ENCODE peak calls at places on chromosomes 4 and X, in four cellular contexts. H is osteoblast, K is body of pancreas, D is AG04450. F is an unnamed sample. For H3K9me3, the result is how much of the 10 kb centered on the place peaks cover.

GRCh38 chr4:147578057-147578476 is 39.1 kb upstream of the TMEM184C start:
- DNase-seq in K (no peak), D (peak), H (peak), F (no peak)

GRCh38 chr4:185020293-185020808 is 2.1 kb downstream of the HELT start:
- DNase-seq in K (no peak), D (no peak), H (no peak), F (no peak)

GRCh38 chr4:54525602-54526001 is 132.2 kb upstream of the KIT start:
- DNase-seq in D (no peak), H (peak), K (no peak), F (no peak)

GRCh38 chr4:7351014-7351413 is 83.7 kb downstream of the PSAPL1 start:
- DNase-seq in K (no peak), H (no peak), D (no peak), F (no peak)

GRCh38 chrX:115449742-115450141 is 111.2 kb upstream of the PLS3 start:
- DNase-seq in K (peak), D (no peak), H (no peak), F (peak)

GRCh38 chr4:158051401-158052235 is 121.2 kb downstream of the GASK1B start:
- DNase-seq in H (peak), D (peak), K (peak), F (no peak)

GRCh38 chrX:93875621-93876282 is 201.7 kb downstream of the FAM133A start:
- DNase-seq in D (no peak), H (no peak), K (peak), F (no peak)

GRCh38 chrX:109283870-109284269 is 198.0 kb downstream of the GUCY2F start:
- DNase-seq in K (no peak), H (no peak), D (no peak), F (no peak)

GRCh38 chr4:113732-114131 is 10.6 kb upstream of the ZNF718 start:
- DNase-seq in D (no peak), H (no peak), K (no peak), F (no peak)

GRCh38 chr4:1305261-1305711 is 15.6 kb downstream of the MAEA start:
- DNase-seq in K (no peak), D (no peak), H (peak), F (no peak)

GRCh38 chrX:153643431-153644351 is 3.3 kb upstream of the DUSP9 start:
- DNase-seq in K (no peak), H (peak), D (no peak), F (no peak)

GRCh38 chrX:138847930-138848329 is 136.4 kb upstream of the FGF13 start:
- DNase-seq in D (no peak), H (no peak), K (no peak), F (no peak)

GRCh38 chr4:175891863-175892262 is 79.8 kb upstream of the GPM6A start:
- DNase-seq in H (peak), D (no peak), K (peak), F (no peak)

GRCh38 chr4:26238782-26239647 is 81.8 kb upstream of the RBPJ start:
- DNase-seq in H (no peak), D (no peak), K (peak), F (no peak)

GRCh38 chrX:118644378-118644777 is 83.0 kb upstream of the IL13RA1 start:
- DNase-seq in H (no peak), D (no peak), K (peak), F (no peak)

GRCh38 chr4:54929459-54929858 is 195.9 kb downstream of the KDR start:
- DNase-seq in D (no peak), H (peak), K (no peak), F (no peak)

GRCh38 chr4:158314756-158315487 is 104.6 kb downstream of the TMEM144 start:
- DNase-seq in K (no peak), H (peak), D (peak), F (no peak)

GRCh38 chr4:179361978-179362486 is 1919.8 kb upstream of the AGA start:
- DNase-seq in H (peak), D (no peak), K (no peak), F (no peak)

GRCh38 chr4:173424899-173425805 is 26.2 kb upstream of the SCRG1 start:
- DNase-seq in H (no peak), D (no peak), K (no peak), F (no peak)

GRCh38 chrX:47212381-47213293 is 5.8 kb upstream of the CDK16 start:
- DNase-seq in K (no peak), H (no peak), D (no peak), F (no peak)

GRCh38 chrX:45758319-45758718 is 557.6 kb upstream of the DIPK2B start:
- DNase-seq in K (peak), H (peak), D (peak), F (no peak)

GRCh38 chrX:103726477-103726876 is 15.8 kb downstream of the TMEM31 start:
- DNase-seq in K (no peak), D (no peak), H (no peak), F (no peak)

GRCh38 chr4:5032825-5033224 is 13.6 kb upstream of the CYTL1 start:
- DNase-seq in D (no peak), K (no peak), H (no peak), F (no peak)

GRCh38 chr4:128378668-128379067 is 91.1 kb upstream of the PGRMC2 start:
- DNase-seq in H (no peak), D (no peak), K (no peak), F (no peak)

GRCh38 chrX:9342581-9343051 is 122.2 kb upstream of the TBL1X start:
- DNase-seq in H (peak), D (no peak), K (peak), F (peak)

GRCh38 chr4:1318488-1319213 is 28.4 kb upstream of the UVSSA start:
- DNase-seq in H (no peak), D (no peak), K (no peak), F (no peak)

GRCh38 chrX:101656817-101657216 is 2.8 kb downstream of the ARMCX2 start:
- DNase-seq in K (no peak), H (no peak), D (no peak), F (no peak)

GRCh38 chr4:766152-766515 is 59.8 kb downstream of the CPLX1 start:
- DNase-seq in H (peak), K (no peak), D (no peak), F (no peak)

GRCh38 chrX:150192846-150193245 is 170.3 kb upstream of the MAMLD1 start:
- DNase-seq in K (no peak), D (no peak), H (no peak), F (no peak)

GRCh38 chr4:184298255-184298654 is 80.6 kb upstream of the ENPP6 start:
- DNase-seq in K (no peak), H (no peak), D (no peak), F (no peak)

GRCh38 chr4:89674876-89675459 is 162.0 kb downstream of the SNCA start:
- DNase-seq in H (no peak), D (no peak), K (no peak), F (no peak)

GRCh38 chr4:81518762-81519427 is 47.2 kb upstream of the RASGEF1B start:
- DNase-seq in D (no peak), H (no peak), K (no peak), F (no peak)

GRCh38 chr4:114497116-114497515 is 101.5 kb upstream of the UGT8 start:
- DNase-seq in D (no peak), K (no peak), H (no peak), F (no peak)

GRCh38 chrX:115690554-115691216 is 129.7 kb downstream of the PLS3 start:
- DNase-seq in D (peak), H (peak), K (peak), F (peak)

GRCh38 chr4:171880136-171880535 is 66.9 kb downstream of the GALNTL6 start:
- DNase-seq in D (peak), H (no peak), K (no peak), F (no peak)

GRCh38 chr4:25144870-25145481 is 15.3 kb downstream of the SEPSECS start:
- DNase-seq in K (no peak), H (no peak), D (no peak), F (no peak)

GRCh38 chr4:8861576-8862279 is 9.9 kb downstream of the HMX1 start:
- DNase-seq in K (no peak), H (peak), D (no peak), F (no peak)

GRCh38 chr4:153234923-153235322 is 30.7 kb downstream of the TRIM2 start:
- DNase-seq in D (no peak), H (no peak), K (no peak), F (no peak)

DNA sequence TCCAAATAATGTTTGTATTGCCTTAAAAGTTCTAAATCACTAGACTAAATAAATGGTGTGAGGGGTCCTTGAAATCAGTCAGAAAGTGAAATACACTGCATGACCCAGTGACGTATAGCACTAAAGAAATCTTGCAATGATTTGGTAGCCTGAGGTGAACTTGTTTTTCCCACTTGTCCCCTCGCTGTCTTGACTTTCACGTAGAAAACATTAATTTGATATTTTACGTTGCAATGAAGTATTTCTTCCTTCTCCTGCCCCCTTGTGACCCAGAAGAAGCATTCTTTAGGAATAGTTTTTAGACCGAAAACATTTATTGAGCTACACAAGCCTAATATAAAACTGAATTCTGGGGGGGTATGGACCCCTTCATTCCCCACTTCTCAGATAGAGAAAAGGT is 3.7 kb downstream of the KLB start:
- DNase-seq in H (peak), K (no peak), D (no peak), F (no peak)
- TF ChIP-seq CTCF in H (peak), K (no peak), D (peak), F (no peak)

GRCh38 chrX:17164079-17164478 is 210.9 kb upstream of the NHS start:
- DNase-seq in D (no peak), H (no peak), K (no peak), F (no peak)
- H3K9me3 ChIP-seq in D (under half), H (under half), K (under half), F (under half)

GRCh38 chr4:37666625-37667071 is 19.5 kb downstream of the RELL1 start:
- DNase-seq in D (peak), K (peak), H (peak), F (peak)
- TF ChIP-seq CTCF in D (no peak), K (no peak), H (peak), F (no peak)

GRCh38 chrX:56499372-56499771 is 64.1 kb upstream of the UBQLN2 start:
- DNase-seq in D (no peak), K (no peak), H (no peak), F (no peak)
- H3K9me3 ChIP-seq in D (under half), K (under half), H (under half), F (under half)

F was measured in lung.